ENCODE peak calls at places on chromosomes 3 and 15, in nine cellular contexts. N, Z, K, Y, L, C, R, M and I are unnamed samples. For H3K4me1 and H3K36me3, the result is how much of the 10 kb centered on the place peaks cover.

GRCh38 chr15:48925714-48926223 is 38.0 kb downstream of the SHC4 start:
- DNase-seq in Z (peak), C (no peak), R (peak), M (no peak), Y (no peak), L (peak), K (peak), N (no peak), I (no peak)

GRCh38 chr15:47266556-47266955 is 450.7 kb upstream of the SEMA6D start:
- DNase-seq in Z (no peak), R (no peak), C (no peak), K (no peak), M (no peak), L (no peak), Y (no peak), N (no peak), I (no peak)

GRCh38 chr3:110016235-110016634 is 678.9 kb upstream of the DPPA4 start:
- DNase-seq in N (no peak), M (no peak), C (no peak), R (no peak), Z (no peak), L (no peak), Y (no peak), K (no peak), I (no peak)

GRCh38 chr3:77051927-77052542 is 12.1 kb downstream of the ROBO2 start:
- DNase-seq in K (peak), N (no peak), C (no peak), Y (no peak), L (no peak), Z (no peak), R (no peak), M (no peak), I (peak)

GRCh38 chr15:49155834-49156627 is 632 bp upstream of the COPS2 start:
- DNase-seq in R (peak), Z (peak), N (no peak), C (no peak), Y (peak), L (peak), K (peak), M (peak), I (peak)

GRCh38 chr3:161372321-161373260 is 1.3 kb upstream of the SPTSSB start:
- DNase-seq in Y (no peak), L (peak), K (peak), Z (peak), M (no peak), R (no peak), N (no peak), C (no peak), I (peak)

GRCh38 chr3:54578417-54578816 is 349.4 kb downstream of the LRTM1 start:
- DNase-seq in R (no peak), Z (no peak), K (peak), M (no peak), N (no peak), Y (no peak), C (no peak), L (peak), I (no peak)

GRCh38 chr3:146124141-146124801 is 36.7 kb downstream of the PLOD2 start:
- DNase-seq in R (no peak), L (peak), N (no peak), Z (no peak), K (no peak), M (no peak), Y (no peak), C (no peak), I (no peak)

GRCh38 chr3:36750737-36751136 is 13.6 kb downstream of the DCLK3 start:
- DNase-seq in M (no peak), R (no peak), K (no peak), Y (no peak), Z (no peak), L (no peak), C (no peak), N (no peak), I (no peak)

GRCh38 chr3:183766745-183767606 is 58.4 kb downstream of the MAP6D1 start:
- DNase-seq in M (peak), Y (peak), Z (peak), K (peak), N (peak), R (peak), C (peak), L (peak), I (peak)

DNA sequence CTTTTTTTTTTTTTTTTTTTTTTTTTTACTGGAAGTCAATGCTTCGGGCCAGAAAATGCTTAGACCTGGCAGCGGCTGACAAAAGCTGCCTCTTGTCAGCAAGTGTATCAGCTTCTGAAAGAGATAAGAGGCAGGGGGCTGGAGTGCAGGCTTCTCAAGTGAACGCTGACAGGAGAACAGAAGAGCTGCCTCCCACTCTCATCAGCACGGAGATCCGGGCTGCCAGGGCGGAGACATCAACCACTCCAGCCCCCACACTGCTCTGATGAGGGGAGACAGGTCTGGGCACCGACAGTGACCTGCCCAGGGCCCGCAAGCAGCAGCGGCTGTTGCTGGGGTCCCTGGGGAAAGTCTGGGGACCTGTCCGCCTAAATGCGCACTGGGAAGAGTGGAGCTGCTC is 9.4 kb upstream of the SCN5A start:
- DNase-seq in Y (no peak), N (no peak), R (no peak), L (no peak), Z (no peak), K (peak), C (no peak), M (no peak), I (no peak)
- H3K4me1 ChIP-seq in Y (under half), N (under half), R (under half), L (under half), Z (under half), K (under half), C (under half), M (under half), I (under half)

DNA sequence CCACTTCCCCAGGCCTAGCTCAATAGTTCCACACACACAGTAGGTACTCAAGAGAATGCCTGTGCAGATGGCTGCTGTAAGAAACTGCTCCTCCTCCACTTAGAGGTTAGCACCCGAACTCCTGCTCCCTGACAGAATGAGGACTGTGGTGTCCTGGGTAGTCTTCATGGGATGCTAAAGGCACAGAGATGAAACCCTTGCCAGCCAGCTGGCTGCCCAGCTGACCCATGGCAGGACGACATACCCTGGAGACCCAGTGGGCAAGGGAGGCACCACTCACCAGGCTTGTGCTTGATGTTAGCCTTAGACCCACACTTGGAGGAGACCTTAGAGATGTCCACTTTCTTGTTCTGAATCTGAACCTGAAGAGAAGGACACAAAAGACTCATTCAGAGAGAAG is 54.2 kb downstream of the DHX30 start:
- DNase-seq in Z (no peak), M (no peak), N (no peak), K (no peak), C (no peak), R (no peak), Y (no peak), L (no peak), I (no peak)
- H3K36me3 ChIP-seq in Z (under half), M (under half), N (half or more), K (under half), C (half or more), R (half or more), Y (under half), L (under half), I (half or more)

DNA sequence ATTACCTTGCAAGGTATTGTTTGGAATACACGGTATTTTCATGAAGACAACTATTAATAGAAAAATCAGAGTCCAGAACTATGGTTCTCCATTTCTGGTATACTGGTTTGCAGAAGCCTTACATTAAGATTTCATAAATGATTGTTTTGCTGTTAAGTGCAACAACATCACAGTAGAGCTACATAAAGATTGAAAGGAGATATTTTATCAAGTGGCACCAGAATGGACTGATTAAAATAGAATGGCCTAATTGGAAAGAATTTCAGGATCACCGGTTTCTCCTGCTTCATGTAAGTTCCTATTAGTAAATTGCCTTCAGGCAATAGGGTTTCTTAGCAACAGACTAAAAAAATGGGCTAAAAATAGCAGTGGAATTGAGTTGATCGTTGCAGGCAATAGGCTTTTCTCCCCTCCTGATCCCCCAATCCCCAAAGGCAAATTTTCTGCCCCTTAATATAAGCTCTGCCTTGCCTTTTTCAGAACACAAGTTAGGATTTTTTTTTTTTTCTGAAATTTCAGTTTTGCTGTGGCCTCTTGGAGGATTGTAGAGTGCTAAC is 889 bp downstream of the LNP1 start:
- DNase-seq in L (peak), C (no peak), K (peak), R (peak), N (no peak), Y (no peak), M (peak), Z (peak), I (no peak)
- H3K4me1 ChIP-seq in L (under half), C (under half), K (under half), R (under half), N (under half), Y (under half), M (under half), Z (under half), I (under half)

DNA sequence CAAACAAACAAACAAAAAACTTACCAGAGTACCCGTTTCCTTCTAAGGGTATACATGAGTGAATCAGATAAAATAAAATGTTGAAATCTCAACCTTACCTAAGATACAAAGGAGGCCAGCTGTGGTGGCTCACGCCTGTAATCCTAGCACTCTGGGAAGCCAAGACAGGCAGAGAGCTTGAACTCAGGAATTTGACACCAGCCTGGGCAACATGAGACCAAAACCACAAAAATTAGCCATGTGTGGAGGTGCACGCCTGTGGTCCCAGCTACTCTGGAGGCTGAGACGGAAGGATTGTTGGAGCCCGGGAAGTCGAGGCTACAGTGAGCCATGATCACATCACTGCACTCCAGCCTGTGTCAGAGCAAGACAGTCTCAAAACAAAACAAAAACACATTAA is 11.0 kb upstream of the FAM219B start:
- DNase-seq in K (no peak), Z (no peak), M (no peak), Y (no peak), L (no peak), N (no peak), C (no peak), R (peak), I (no peak)
- H3K36me3 ChIP-seq in K (half or more), Z (under half), M (half or more), Y (under half), L (under half), N (half or more), C (half or more), R (under half), I (half or more)

DNA sequence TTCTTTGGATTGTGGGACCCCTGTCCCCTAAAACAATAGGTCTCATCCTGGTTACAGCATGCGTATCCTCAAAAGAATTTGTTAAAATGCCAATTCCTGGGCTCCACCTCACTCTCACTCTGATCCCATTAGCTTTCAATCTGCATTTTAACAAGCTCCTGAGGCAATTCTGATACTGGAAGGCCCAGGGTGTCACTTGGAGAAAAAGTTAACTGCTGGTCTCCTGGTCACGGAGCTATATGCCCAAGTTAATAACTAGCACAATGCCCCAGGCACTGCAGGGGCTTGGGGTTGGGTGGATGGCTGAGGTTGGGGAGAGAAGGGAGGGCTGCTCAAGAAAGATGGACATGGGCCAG is 4.4 kb downstream of the IL17RD start:
- DNase-seq in K (no peak), L (no peak), N (no peak), Y (no peak), M (no peak), C (no peak), Z (no peak), R (no peak), I (no peak)
- H3K4me1 ChIP-seq in K (half or more), L (under half), N (under half), Y (under half), M (under half), C (under half), Z (under half), R (under half), I (under half)

DNA sequence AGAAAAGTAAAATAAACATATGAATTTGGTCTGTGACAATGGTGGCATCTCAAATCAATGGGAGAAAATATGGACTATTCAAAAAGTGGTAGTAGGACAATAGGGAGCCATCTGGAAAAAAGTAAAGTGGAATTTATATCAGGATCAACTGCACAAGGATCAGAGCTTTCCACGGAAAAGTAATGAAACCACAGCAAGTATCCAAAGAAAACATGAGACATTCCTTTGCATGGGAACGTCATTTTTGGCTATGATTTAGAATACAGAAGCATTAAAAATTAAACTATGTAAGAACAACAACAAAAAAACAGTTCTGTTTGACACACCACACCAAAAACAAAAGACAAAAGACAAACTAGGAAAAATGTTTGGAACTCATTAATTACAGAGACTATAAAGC is 18.7 kb downstream of the CRBN start:
- DNase-seq in N (no peak), Z (no peak), C (no peak), Y (no peak), R (no peak), K (no peak), M (no peak), L (no peak), I (no peak)
- H3K36me3 ChIP-seq in N (half or more), Z (under half), C (half or more), Y (half or more), R (under half), K (half or more), M (half or more), L (under half), I (under half)